ENCODE peak calls at places on chromosomes 6 and 20, in eight cellular contexts. Q, R, F, E, B, O, K and D are unnamed samples. For H3K9me3, the result is how much of the 10 kb centered on the place peaks cover.

GRCh38 chr20:60137657-60138245 is 179.5 kb downstream of the CDH26 start:
- DNase-seq in B (no peak), K (peak), F (peak), Q (peak), E (no peak), O (peak), R (peak), D (peak)

GRCh38 chr6:30378290-30378937 is 33.5 kb downstream of the RPP21 start:
- DNase-seq in B (peak), K (no peak), Q (peak), E (no peak), O (peak), F (no peak), R (peak), D (peak)

GRCh38 chr6:24600903-24601302 is 45.1 kb downstream of the KIAA0319 start:
- DNase-seq in O (no peak), B (no peak), R (no peak), F (no peak), K (no peak), Q (peak), E (no peak), D (no peak)

GRCh38 chr6:70282906-70283461 is 19.9 kb downstream of the COL9A1 start:
- DNase-seq in R (no peak), O (no peak), K (no peak), B (no peak), Q (peak), E (peak), F (no peak), D (no peak)

GRCh38 chr20:20364016-20364746 is 3.7 kb upstream of the INSM1 start:
- DNase-seq in F (no peak), E (peak), O (no peak), Q (peak), B (no peak), R (no peak), K (no peak), D (no peak)

GRCh38 chr6:159982726-159983506 is 14.0 kb downstream of the IGF2R start:
- DNase-seq in F (no peak), K (peak), Q (no peak), O (no peak), E (no peak), B (no peak), R (peak), D (no peak)

GRCh38 chr20:19888269-19888669 is 128.9 kb upstream of the NAA20 start:
- DNase-seq in E (no peak), F (no peak), Q (no peak), O (no peak), B (no peak), R (no peak), K (no peak), D (no peak)

GRCh38 chr20:10679269-10679668 is 5.5 kb upstream of the JAG1 start:
- DNase-seq in R (no peak), B (no peak), F (no peak), E (no peak), Q (no peak), K (no peak), O (peak), D (no peak)

GRCh38 chr20:63064310-63064709 is 57.5 kb upstream of the BHLHE23 start:
- DNase-seq in K (peak), Q (no peak), F (no peak), B (no peak), O (no peak), R (peak), E (no peak), D (no peak)

GRCh38 chr6:113495521-113495920 is 361.6 kb upstream of the MARCKS start:
- DNase-seq in K (no peak), F (no peak), R (peak), O (peak), E (no peak), Q (no peak), B (no peak), D (no peak)

GRCh38 chr6:136564170-136564569 is 13.9 kb upstream of the MAP7 start:
- DNase-seq in Q (no peak), O (no peak), K (no peak), R (no peak), E (no peak), B (no peak), F (no peak), D (no peak)

GRCh38 chr6:92110390-92110789 is 1309.0 kb downstream of the EPHA7 start:
- DNase-seq in E (no peak), Q (no peak), F (no peak), R (no peak), O (no peak), B (peak), K (no peak), D (no peak)

GRCh38 chr6:24825130-24825630 is 26.5 kb upstream of the ARMH2 start:
- DNase-seq in E (peak), Q (no peak), B (no peak), K (no peak), F (no peak), O (no peak), R (no peak), D (no peak)

GRCh38 chr6:81376745-81377144 is 375.7 kb downstream of the TENT5A start:
- DNase-seq in F (no peak), R (no peak), K (no peak), E (no peak), B (no peak), Q (no peak), O (no peak), D (no peak)

GRCh38 chr20:46022411-46023147 is 6.4 kb upstream of the SLC12A5 start:
- DNase-seq in O (peak), B (peak), F (no peak), E (peak), Q (peak), K (peak), R (peak), D (peak)

GRCh38 chr20:57440678-57441509 is 49.7 kb downstream of the RBM38 start:
- DNase-seq in E (peak), R (peak), B (peak), K (no peak), O (no peak), F (no peak), Q (peak), D (no peak)

GRCh38 chr20:50670126-50670862 is 21.0 kb downstream of the RIPOR3 start:
- DNase-seq in B (peak), O (peak), E (no peak), Q (no peak), F (no peak), R (no peak), K (no peak), D (no peak)

GRCh38 chr20:34998331-34998950 is 42.8 kb downstream of the MYH7B start:
- DNase-seq in O (no peak), Q (no peak), K (no peak), R (no peak), E (no peak), F (no peak), B (no peak), D (no peak)

GRCh38 chr6:169183233-169183632 is 70.4 kb downstream of the THBS2 start:
- DNase-seq in F (no peak), R (no peak), O (no peak), B (no peak), K (no peak), E (no peak), Q (no peak), D (no peak)

GRCh38 chr6:159098636-159099106 is 53.9 kb upstream of the TAGAP start:
- DNase-seq in E (no peak), K (no peak), R (no peak), O (no peak), B (no peak), Q (no peak), F (no peak), D (peak)

GRCh38 chr20:706366-706885 is 30.8 kb upstream of the SCRT2 start:
- DNase-seq in R (no peak), B (no peak), O (no peak), E (no peak), K (no peak), F (no peak), Q (no peak), D (no peak)

GRCh38 chr20:20513720-20514119 is 145.8 kb downstream of the INSM1 start:
- DNase-seq in Q (no peak), B (no peak), R (no peak), O (no peak), K (no peak), E (no peak), F (no peak), D (no peak)

GRCh38 chr6:134674562-134674961 is 275.3 kb downstream of the ALDH8A1 start:
- DNase-seq in O (no peak), R (no peak), B (no peak), K (no peak), Q (peak), F (no peak), E (no peak), D (no peak)

GRCh38 chr6:32829495-32829894 is 9.0 kb downstream of the TAP2 start:
- DNase-seq in E (no peak), Q (no peak), R (no peak), O (no peak), K (no peak), F (no peak), B (no peak), D (no peak)
- TF ChIP-seq EZH2phosphoT487 in E (no peak), Q (no peak), R (no peak), O (no peak), K (no peak), F (no peak), B (no peak), D (no peak)

GRCh38 chr6:33073431-33073871 is at the start of gene HLA-DPA1:
- DNase-seq in F (peak), Q (no peak), R (peak), O (peak), K (peak), E (peak), B (no peak), D (peak)
- H3K4me2 ChIP-seq in F (no peak), Q (no peak), R (no peak), O (peak), K (peak), E (peak), B (no peak), D (peak)

GRCh38 chr20:16081421-16081820 is 491.8 kb downstream of the KIF16B start:
- DNase-seq in Q (no peak), B (no peak), F (no peak), E (no peak), O (no peak), R (no peak), K (no peak), D (no peak)
- H3K9me3 ChIP-seq in Q (under half), B (under half), F (under half), E (under half), O (under half), R (under half), K (under half), D (under half)

GRCh38 chr20:3242167-3242692 is 3.2 kb upstream of the SLC4A11 start:
- DNase-seq in Q (no peak), K (no peak), O (no peak), E (no peak), F (no peak), B (no peak), R (peak), D (no peak)
- TF ChIP-seq EZH2phosphoT487 in Q (no peak), K (no peak), O (no peak), E (no peak), F (no peak), B (no peak), R (no peak), D (no peak)

GRCh38 chr6:22716721-22717120 is 147.4 kb downstream of the HDGFL1 start:
- DNase-seq in E (no peak), Q (no peak), O (no peak), F (no peak), R (no peak), K (no peak), B (peak), D (no peak)

GRCh38 chr6:22722913-22723312 is 153.5 kb downstream of the HDGFL1 start:
- DNase-seq in Q (no peak), E (no peak), K (no peak), O (no peak), B (no peak), F (no peak), R (no peak), D (no peak)

GRCh38 chr6:22717906-22718305 is 148.5 kb downstream of the HDGFL1 start:
- DNase-seq in Q (no peak), E (no peak), F (no peak), B (peak), O (peak), K (no peak), R (no peak), D (no peak)
- H3K4me2 ChIP-seq in Q (no peak), E (no peak), F (no peak), B (no peak), O (no peak), K (no peak), R (no peak), D (no peak)